ENCODE peak calls at places on chromosomes 7 and 10, in six cellular contexts. M is amniotic stem cell, L is ovary, S is kidney, V is dorsolateral prefrontal cortex, W is PC-9. G is an unnamed sample.

GRCh38 chr7:75688200-75689136 is 50.3 kb downstream of the HIP1 start:
- DNase-seq in M (no peak), L (no peak), S (peak; percentile 76), V (peak; percentile 95), W (no peak), G (peak; percentile 37)

GRCh38 chr7:5636446-5636835 is 145.0 kb downstream of the RNF216 start:
- DNase-seq in M (no peak), L (no peak), S (no peak), V (no peak), W (peak; percentile 27), G (no peak)

GRCh38 chr7:44814956-44815355 is 18.5 kb downstream of the PPIA start:
- DNase-seq in M (no peak), L (no peak), S (no peak), V (no peak), W (no peak), G (no peak)

GRCh38 chr10:126917375-126917774 is 12.1 kb downstream of the DOCK1 start:
- DNase-seq in M (no peak), L (no peak), S (no peak), V (no peak), W (no peak), G (no peak)

GRCh38 chr7:104149822-104150221 is 58.0 kb downstream of the ORC5 start:
- DNase-seq in M (no peak), L (no peak), S (no peak), V (no peak), W (no peak), G (no peak)

GRCh38 chr10:43202657-43203490 is 64.0 kb downstream of the RASGEF1A start:
- DNase-seq in M (no peak), L (peak; percentile 21), S (peak; percentile 82), V (peak; percentile 36), W (no peak), G (peak; percentile 71)

GRCh38 chr7:16840094-16840493 is 35.3 kb upstream of the AGR2 start:
- DNase-seq in M (no peak), L (no peak), S (no peak), V (no peak), W (no peak), G (no peak)

GRCh38 chr10:132428486-132428885 is 31.5 kb downstream of the PWWP2B start:
- DNase-seq in M (no peak), L (no peak), S (peak; percentile 68), V (no peak), W (no peak), G (no peak)

GRCh38 chr7:35906191-35906908 is 105.5 kb downstream of the SEPTIN7 start:
- DNase-seq in M (peak; percentile 21), L (peak; percentile 76), S (no peak), V (no peak), W (peak; percentile 72), G (peak; percentile 2)

GRCh38 chr7:78912781-78913180 is 540.7 kb downstream of the MAGI2 start:
- DNase-seq in M (no peak), L (no peak), S (no peak), V (no peak), W (no peak), G (no peak)

GRCh38 chr10:8462565-8462964 is 408.1 kb downstream of the GATA3 start:
- DNase-seq in M (no peak), L (no peak), S (no peak), V (no peak), W (no peak), G (no peak)